ENCODE peak calls at places on chromosomes 7 and 10, in nine cellular contexts. A is body of pancreas; Z is cardiac muscle cell; O is CD8-positive, alpha-beta T cell; B is tibial artery; Q is hepatocyte; F is prostate gland; L is OCI-LY7; H is mammary epithelial cell. W is an unnamed sample. For H3K4me1, the result is how much of the 10 kb centered on the place peaks cover.

GRCh38 chr10:34337917-34338316 is 477.2 kb downstream of the PARD3 start:
- DNase-seq in O (no peak), A (no peak), L (no peak), B (no peak), F (no peak), H (no peak), Z (no peak), Q (no peak), W (no peak)

GRCh38 chr7:36710186-36710813 is 14.0 kb downstream of the AOAH start:
- DNase-seq in Q (peak), O (no peak), H (no peak), A (peak), L (no peak), F (no peak), B (no peak), Z (no peak), W (no peak)

GRCh38 chr10:105950410-105950809 is 1214.1 kb downstream of the SORCS1 start:
- DNase-seq in B (no peak), Q (peak), H (peak), F (peak), L (peak), Z (peak), A (peak), O (no peak), W (peak)

GRCh38 chr7:74012842-74013249 is 15.1 kb upstream of the ELN start:
- DNase-seq in Z (no peak), O (no peak), L (no peak), A (no peak), Q (no peak), F (no peak), H (peak), B (peak), W (no peak)

GRCh38 chr7:157079116-157079515 is 59.6 kb upstream of the UBE3C start:
- DNase-seq in L (no peak), B (no peak), Z (no peak), H (no peak), F (no peak), Q (no peak), A (no peak), O (no peak), W (no peak)

GRCh38 chr7:51357821-51358220 is 41.2 kb upstream of the COBL start:
- DNase-seq in O (no peak), Q (no peak), H (no peak), F (no peak), B (no peak), L (no peak), A (no peak), Z (no peak), W (no peak)

GRCh38 chr7:22193361-22194016 is 163.5 kb downstream of the RAPGEF5 start:
- DNase-seq in L (no peak), O (no peak), A (peak), Q (peak), H (no peak), Z (peak), B (peak), F (no peak), W (no peak)

GRCh38 chr7:4709187-4709586 is 27.1 kb downstream of the FOXK1 start:
- DNase-seq in Q (no peak), H (no peak), Z (no peak), L (no peak), O (no peak), F (no peak), A (no peak), B (no peak), W (no peak)

GRCh38 chr10:62186999-62187695 is 81.5 kb downstream of the RTKN2 start:
- DNase-seq in O (no peak), B (no peak), Q (no peak), H (no peak), A (no peak), L (no peak), Z (peak), F (no peak), W (no peak)

GRCh38 chr7:83347836-83348482 is 185.3 kb upstream of the PCLO start:
- DNase-seq in H (peak), Q (peak), Z (peak), A (no peak), F (no peak), O (no peak), L (no peak), B (no peak), W (peak)

GRCh38 chr7:79293655-79294142 is 159.8 kb downstream of the MAGI2 start:
- DNase-seq in Z (peak), A (no peak), H (peak), B (no peak), Q (peak), O (no peak), F (no peak), L (no peak), W (no peak)

GRCh38 chr7:51288896-51289607 is 27.6 kb downstream of the COBL start:
- DNase-seq in B (no peak), L (no peak), A (no peak), O (no peak), H (no peak), Z (no peak), Q (no peak), F (no peak), W (no peak)

GRCh38 chr7:43700646-43701501 is 28.4 kb downstream of the COA1 start:
- DNase-seq in A (no peak), Z (no peak), F (no peak), H (no peak), Q (no peak), L (no peak), B (no peak), O (no peak), W (no peak)

GRCh38 chr10:100996678-100997363 is 2.8 kb upstream of the LZTS2 start:
- DNase-seq in A (peak), H (peak), B (no peak), F (no peak), Z (no peak), Q (peak), O (no peak), L (peak), W (peak)

GRCh38 chr10:130932326-130933007 is 379.1 kb downstream of the TCERG1L start:
- DNase-seq in B (no peak), F (no peak), O (no peak), L (no peak), Z (no peak), Q (no peak), H (no peak), A (no peak), W (no peak)

GRCh38 chr10:90218846-90219245 is 517.5 kb downstream of the KIF20B start:
- DNase-seq in B (no peak), L (no peak), F (no peak), O (no peak), Q (no peak), A (no peak), Z (no peak), H (no peak), W (no peak)

GRCh38 chr10:55668326-55668922 is 692.6 kb downstream of the ZWINT start:
- DNase-seq in Z (no peak), F (no peak), L (peak), B (no peak), Q (peak), A (peak), H (no peak), O (no peak), W (peak)
- TF ChIP-seq CTCF in Z (no peak), F (no peak), L (peak), B (no peak), Q (peak), A (peak), H (peak), O (no peak), W (peak)

DNA sequence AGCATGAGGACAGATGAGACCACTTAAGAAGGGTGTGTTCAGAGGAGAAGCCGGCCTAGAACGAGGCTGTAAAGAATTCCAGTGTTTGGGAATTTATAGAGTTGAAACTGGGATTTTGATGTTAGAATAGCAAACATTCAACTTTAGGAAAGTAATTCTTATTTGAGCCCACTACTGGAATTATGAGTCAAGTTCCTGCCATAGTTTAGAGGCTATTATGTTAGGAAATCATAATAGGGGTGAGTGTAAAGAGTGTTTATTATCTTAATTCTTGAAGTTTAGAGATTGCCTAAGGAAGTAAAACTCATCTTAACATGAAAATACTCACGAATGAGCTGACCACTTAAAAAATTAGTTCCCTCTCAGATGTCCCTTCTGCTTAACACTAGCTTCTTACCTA is 2.1 kb downstream of the CBLL1 start:
- DNase-seq in A (no peak), H (no peak), Q (no peak), B (no peak), O (no peak), Z (no peak), L (no peak), F (no peak), W (no peak)
- H3K4me3 ChIP-seq in A (no peak), H (no peak), Q (no peak), B (no peak), O (no peak), Z (no peak), L (peak), F (no peak), W (no peak)

GRCh38 chr10:104257235-104257634 is 2.5 kb downstream of the GSTO1 start:
- DNase-seq in Z (no peak), A (no peak), H (peak), F (no peak), L (no peak), B (no peak), O (no peak), Q (no peak), W (no peak)

GRCh38 chr10:104259999-104260774 is 5.5 kb downstream of the GSTO1 start:
- DNase-seq in Q (peak), Z (peak), O (no peak), A (no peak), L (no peak), F (no peak), H (no peak), B (no peak), W (no peak)

GRCh38 chr10:104259456-104259855 is 4.8 kb downstream of the GSTO1 start:
- DNase-seq in Q (no peak), H (peak), B (no peak), A (no peak), L (no peak), Z (no peak), F (no peak), O (no peak), W (no peak)

GRCh38 chr10:104256335-104257080 is 1.8 kb downstream of the GSTO1 start:
- DNase-seq in Q (no peak), H (peak), L (no peak), B (no peak), A (no peak), O (no peak), Z (no peak), F (no peak), W (no peak)

GRCh38 chr10:104258209-104258608 is 3.5 kb downstream of the GSTO1 start:
- DNase-seq in B (no peak), Q (no peak), F (no peak), L (no peak), Z (no peak), O (no peak), H (no peak), A (no peak), W (no peak)
- H3K4me1 ChIP-seq in B (under half), Q (under half), F (under half), L (under half), Z (under half), O (under half), H (half or more), A (half or more), W (under half)

DNA sequence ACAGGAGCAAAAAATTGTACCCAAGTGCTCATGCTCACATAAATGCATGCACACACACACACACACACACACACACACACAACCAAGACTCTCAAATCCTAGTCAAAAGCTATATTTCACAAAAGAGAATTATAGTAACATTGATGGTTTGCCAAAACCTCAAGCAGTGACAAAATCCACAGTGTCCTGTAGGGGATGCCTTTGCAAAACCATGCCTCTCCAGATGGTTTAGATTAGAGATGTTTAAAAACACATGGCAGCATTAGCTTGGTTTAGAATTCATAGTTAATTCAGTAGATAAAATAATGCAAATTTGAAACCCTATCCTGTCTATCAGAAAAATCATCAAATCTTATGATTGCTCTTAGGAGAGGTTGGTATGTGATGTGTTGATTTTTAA is 232.2 kb downstream of the DYNC1I1 start:
- DNase-seq in O (no peak), B (no peak), Z (no peak), F (no peak), A (no peak), H (no peak), Q (peak), L (no peak), W (no peak)
- TF ChIP-seq CTCF in O (no peak), B (no peak), Z (no peak), F (no peak), A (no peak), H (no peak), Q (peak), L (no peak), W (peak)

GRCh38 chr10:42939685-42940366 is 137.0 kb upstream of the RET start:
- DNase-seq in Q (no peak), O (no peak), F (no peak), H (no peak), L (no peak), B (no peak), A (no peak), Z (no peak), W (no peak)
- H3K4me3 ChIP-seq in Q (no peak), O (no peak), F (no peak), H (no peak), L (no peak), B (no peak), A (no peak), Z (no peak), W (no peak)

GRCh38 chr10:3763852-3764625 is 21.0 kb downstream of the KLF6 start:
- DNase-seq in Z (peak), L (no peak), B (no peak), A (no peak), Q (no peak), O (no peak), H (peak), F (no peak), W (no peak)

GRCh38 chr10:3764626-3765375 is 20.2 kb downstream of the KLF6 start:
- DNase-seq in B (no peak), Z (no peak), F (no peak), A (no peak), H (no peak), O (no peak), L (peak), Q (no peak), W (no peak)

GRCh38 chr10:3761916-3762708 is 22.9 kb downstream of the KLF6 start:
- DNase-seq in L (no peak), Q (peak), A (no peak), H (peak), B (no peak), F (no peak), Z (no peak), O (no peak), W (no peak)

GRCh38 chr10:3761111-3761686 is 23.8 kb downstream of the KLF6 start:
- DNase-seq in Q (peak), Z (no peak), F (no peak), L (peak), H (peak), B (no peak), O (no peak), A (no peak), W (no peak)

GRCh38 chr10:3763035-3763456 is 22.0 kb downstream of the KLF6 start:
- DNase-seq in A (no peak), Z (no peak), B (no peak), L (no peak), F (no peak), Q (peak), H (peak), O (no peak), W (no peak)
- H3K4me1 ChIP-seq in A (under half), Z (under half), B (under half), L (under half), F (under half), Q (under half), H (half or more), O (under half), W (under half)

GRCh38 chr7:1794888-1795542 is 124.9 kb downstream of the ELFN1 start:
- DNase-seq in F (no peak), Q (no peak), L (peak), H (no peak), A (no peak), B (no peak), Z (no peak), O (no peak), W (no peak)
- TF ChIP-seq CTCF in F (no peak), Q (no peak), L (peak), H (no peak), A (no peak), B (no peak), Z (peak), O (no peak), W (peak)

W was measured in BE2C.